ENCODE peak calls at places on chromosomes 5 and 9, in seven cellular contexts. One of them, this sample, is unnamed.

GRCh38 chr5:170571331-170571731 is 67.5 kb downstream of the KCNIP1 start:
- DNase-seq in neuronal stem cell: no peak
- DNase-seq in IMR-90: peak
- DNase-seq in mesendoderm: peak
- DNase-seq in H1: no peak
- DNase-seq in trophoblast cell: peak
- DNase-seq in H9: no peak
- DNase-seq in this sample: peak

GRCh38 chr9:24333629-24334028 is 212.1 kb downstream of the IZUMO3 start:
- DNase-seq in neuronal stem cell: no peak
- DNase-seq in IMR-90: no peak
- DNase-seq in mesendoderm: peak
- DNase-seq in H1: no peak
- DNase-seq in trophoblast cell: no peak
- DNase-seq in H9: no peak
- DNase-seq in this sample: no peak

GRCh38 chr5:138918680-138919079 is 43.5 kb upstream of the LRRTM2 start:
- DNase-seq in neuronal stem cell: no peak
- DNase-seq in IMR-90: no peak
- DNase-seq in mesendoderm: no peak
- DNase-seq in H1: no peak
- DNase-seq in trophoblast cell: no peak
- DNase-seq in H9: no peak
- DNase-seq in this sample: no peak

GRCh38 chr5:157548513-157549282 is 26.9 kb downstream of the ADAM19 start:
- DNase-seq in neuronal stem cell: no peak
- DNase-seq in IMR-90: peak
- DNase-seq in mesendoderm: no peak
- DNase-seq in H1: no peak
- DNase-seq in trophoblast cell: peak
- DNase-seq in H9: no peak
- DNase-seq in this sample: peak

GRCh38 chr9:21709464-21710058 is 92.9 kb upstream of the MTAP start:
- DNase-seq in neuronal stem cell: peak
- DNase-seq in IMR-90: peak
- DNase-seq in mesendoderm: peak
- DNase-seq in H1: peak
- DNase-seq in trophoblast cell: peak
- DNase-seq in H9: peak
- DNase-seq in this sample: peak

GRCh38 chr9:134335095-134335489 is 8.8 kb downstream of the RXRA start:
- DNase-seq in neuronal stem cell: no peak
- DNase-seq in IMR-90: peak
- DNase-seq in mesendoderm: no peak
- DNase-seq in H1: no peak
- DNase-seq in trophoblast cell: peak
- DNase-seq in H9: no peak
- DNase-seq in this sample: peak

GRCh38 chr9:94922691-94923107 is 196.2 kb downstream of the AOPEP start:
- DNase-seq in neuronal stem cell: no peak
- DNase-seq in IMR-90: peak
- DNase-seq in mesendoderm: no peak
- DNase-seq in H1: no peak
- DNase-seq in trophoblast cell: peak
- DNase-seq in H9: no peak
- DNase-seq in this sample: peak

GRCh38 chr9:97806721-97807120 is 46.3 kb upstream of the FOXE1 start:
- DNase-seq in neuronal stem cell: no peak
- DNase-seq in IMR-90: no peak
- DNase-seq in mesendoderm: no peak
- DNase-seq in H1: no peak
- DNase-seq in trophoblast cell: no peak
- DNase-seq in H9: no peak
- DNase-seq in this sample: no peak

GRCh38 chr5:134020188-134020587 is 15.4 kb upstream of the VDAC1 start:
- DNase-seq in neuronal stem cell: no peak
- DNase-seq in IMR-90: no peak
- DNase-seq in mesendoderm: no peak
- DNase-seq in H1: no peak
- DNase-seq in trophoblast cell: peak
- DNase-seq in H9: no peak
- DNase-seq in this sample: no peak

GRCh38 chr9:114207034-114207815 is 51.9 kb downstream of the COL27A1 start:
- DNase-seq in neuronal stem cell: peak
- DNase-seq in IMR-90: peak
- DNase-seq in mesendoderm: peak
- DNase-seq in H1: no peak
- DNase-seq in trophoblast cell: no peak
- DNase-seq in H9: no peak
- DNase-seq in this sample: peak

GRCh38 chr5:154857091-154857533 is 1.3 kb upstream of the CNOT8 start:
- DNase-seq in neuronal stem cell: no peak
- DNase-seq in IMR-90: no peak
- DNase-seq in mesendoderm: peak
- DNase-seq in H1: no peak
- DNase-seq in trophoblast cell: peak
- DNase-seq in H9: no peak
- DNase-seq in this sample: no peak

GRCh38 chr9:96487030-96487396 is 37.0 kb downstream of the HABP4 start:
- DNase-seq in neuronal stem cell: no peak
- DNase-seq in IMR-90: no peak
- DNase-seq in mesendoderm: no peak
- DNase-seq in H1: no peak
- DNase-seq in trophoblast cell: no peak
- DNase-seq in H9: no peak
- DNase-seq in this sample: no peak

GRCh38 chr5:74169704-74170103 is 470.8 kb downstream of the ENC1 start:
- DNase-seq in neuronal stem cell: no peak
- DNase-seq in IMR-90: no peak
- DNase-seq in mesendoderm: no peak
- DNase-seq in H1: no peak
- DNase-seq in trophoblast cell: no peak
- DNase-seq in H9: no peak
- DNase-seq in this sample: no peak

GRCh38 chr5:23412515-23412914 is 94.9 kb upstream of the PRDM9 start:
- DNase-seq in neuronal stem cell: no peak
- DNase-seq in IMR-90: no peak
- DNase-seq in mesendoderm: no peak
- DNase-seq in H1: no peak
- DNase-seq in trophoblast cell: no peak
- DNase-seq in H9: no peak
- DNase-seq in this sample: no peak

GRCh38 chr5:181223729-181224389 is 778 bp downstream of the TRIM41 start:
- DNase-seq in neuronal stem cell: peak
- DNase-seq in IMR-90: peak
- DNase-seq in mesendoderm: peak
- DNase-seq in H1: no peak
- DNase-seq in trophoblast cell: no peak
- DNase-seq in H9: peak
- DNase-seq in this sample: peak

GRCh38 chr5:169551146-169551545 is 32.4 kb upstream of the SPDL1 start:
- DNase-seq in neuronal stem cell: no peak
- DNase-seq in IMR-90: no peak
- DNase-seq in mesendoderm: no peak
- DNase-seq in H1: no peak
- DNase-seq in trophoblast cell: no peak
- DNase-seq in H9: no peak
- DNase-seq in this sample: no peak

GRCh38 chr5:135189024-135189423 is 155.0 kb upstream of the PITX1 start:
- DNase-seq in neuronal stem cell: no peak
- DNase-seq in IMR-90: no peak
- DNase-seq in mesendoderm: no peak
- DNase-seq in H1: no peak
- DNase-seq in trophoblast cell: no peak
- DNase-seq in H9: no peak
- DNase-seq in this sample: no peak

GRCh38 chr5:35201291-35201690 is 29.0 kb downstream of the PRLR start:
- DNase-seq in neuronal stem cell: no peak
- DNase-seq in IMR-90: no peak
- DNase-seq in mesendoderm: no peak
- DNase-seq in H1: no peak
- DNase-seq in trophoblast cell: peak
- DNase-seq in H9: no peak
- DNase-seq in this sample: no peak

GRCh38 chr5:7745882-7746735 is 104.8 kb downstream of the CFAP90 start:
- DNase-seq in neuronal stem cell: peak
- DNase-seq in IMR-90: peak
- DNase-seq in mesendoderm: peak
- DNase-seq in H1: peak
- DNase-seq in trophoblast cell: peak
- DNase-seq in H9: peak
- DNase-seq in this sample: peak

GRCh38 chr5:110354896-110355295 is 371.6 kb downstream of the TMEM232 start:
- DNase-seq in neuronal stem cell: no peak
- DNase-seq in IMR-90: no peak
- DNase-seq in mesendoderm: no peak
- DNase-seq in H1: no peak
- DNase-seq in trophoblast cell: no peak
- DNase-seq in H9: no peak
- DNase-seq in this sample: no peak
- H4K8ac ChIP-seq in neuronal stem cell: no peak
- H4K8ac ChIP-seq in IMR-90: no peak
- H4K8ac ChIP-seq in mesendoderm: no peak
- H4K8ac ChIP-seq in H1: no peak
- H4K8ac ChIP-seq in trophoblast cell: no peak
- H4K8ac ChIP-seq in H9: no peak
- H4K8ac ChIP-seq in this sample: no peak

DNA sequence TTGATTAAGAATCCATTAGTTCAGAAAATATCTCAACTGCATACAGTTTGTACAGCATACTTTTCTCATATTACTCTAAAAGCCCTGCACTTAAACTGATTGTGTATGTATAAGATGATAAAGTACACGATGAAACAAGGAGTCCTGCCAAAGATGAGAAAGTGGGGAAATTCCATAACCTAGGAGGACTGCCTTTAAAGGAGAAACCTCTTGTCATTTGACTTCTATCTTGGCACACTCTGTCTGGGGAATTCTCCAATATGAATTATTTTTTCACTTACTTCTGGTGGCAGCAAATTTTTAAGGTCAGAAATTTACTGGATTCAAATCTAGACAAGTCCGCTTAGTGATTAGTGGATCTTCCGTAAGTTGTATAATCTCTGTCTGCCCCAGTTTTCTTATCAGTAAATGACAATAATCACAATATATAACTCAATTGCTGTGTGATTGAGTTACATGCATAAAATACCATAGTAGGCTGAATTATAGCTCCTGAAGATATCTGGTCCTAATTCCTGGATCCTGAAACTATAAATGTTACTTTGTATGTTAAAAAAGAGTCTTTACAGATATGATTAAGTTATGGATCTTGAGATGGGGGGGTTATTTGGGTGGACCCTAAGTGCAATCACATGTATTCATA is 17.0 kb upstream of the ISOC1 start:
- DNase-seq in neuronal stem cell: no peak
- DNase-seq in IMR-90: no peak
- DNase-seq in mesendoderm: no peak
- DNase-seq in H1: no peak
- DNase-seq in trophoblast cell: no peak
- DNase-seq in H9: no peak
- DNase-seq in this sample: no peak
- H2BK5ac ChIP-seq in neuronal stem cell: no peak
- H2BK5ac ChIP-seq in IMR-90: no peak
- H2BK5ac ChIP-seq in mesendoderm: no peak
- H2BK5ac ChIP-seq in H1: no peak
- H2BK5ac ChIP-seq in trophoblast cell: no peak
- H2BK5ac ChIP-seq in H9: no peak
- H2BK5ac ChIP-seq in this sample: no peak

DNA sequence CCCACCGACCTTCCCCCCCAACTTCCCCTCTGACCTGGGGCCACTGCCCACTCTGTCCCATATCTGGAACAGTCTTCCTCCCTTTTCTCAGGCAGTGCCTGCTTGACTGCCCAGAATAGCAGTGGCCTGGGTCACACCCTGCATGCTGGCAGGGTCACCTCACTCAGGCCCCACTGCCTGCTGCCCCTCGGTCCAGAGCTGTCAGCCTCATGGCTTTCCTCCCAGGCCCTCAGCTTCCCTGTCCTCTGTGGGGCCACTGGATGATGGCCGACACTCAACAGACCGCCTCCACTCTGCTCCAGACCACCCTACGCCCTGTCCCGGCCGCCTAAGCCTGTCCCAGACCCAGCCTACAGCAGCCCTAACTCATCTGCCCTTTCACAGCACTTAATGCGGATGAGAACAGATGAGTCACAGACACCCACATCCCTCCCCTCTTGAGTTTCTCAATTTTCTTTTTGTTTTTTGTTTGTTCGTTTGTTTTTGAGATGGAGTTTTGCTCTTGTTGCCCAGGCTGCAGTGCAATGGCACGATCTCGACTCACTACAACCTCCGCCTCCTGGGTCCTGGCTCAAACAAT is 5.9 kb downstream of the PNPLA7 start:
- DNase-seq in neuronal stem cell: no peak
- DNase-seq in IMR-90: no peak
- DNase-seq in mesendoderm: no peak
- DNase-seq in H1: no peak
- DNase-seq in trophoblast cell: no peak
- DNase-seq in H9: no peak
- DNase-seq in this sample: peak
- H4K8ac ChIP-seq in neuronal stem cell: no peak
- H4K8ac ChIP-seq in IMR-90: no peak
- H4K8ac ChIP-seq in mesendoderm: no peak
- H4K8ac ChIP-seq in H1: peak
- H4K8ac ChIP-seq in trophoblast cell: no peak
- H4K8ac ChIP-seq in H9: no peak
- H4K8ac ChIP-seq in this sample: no peak

DNA sequence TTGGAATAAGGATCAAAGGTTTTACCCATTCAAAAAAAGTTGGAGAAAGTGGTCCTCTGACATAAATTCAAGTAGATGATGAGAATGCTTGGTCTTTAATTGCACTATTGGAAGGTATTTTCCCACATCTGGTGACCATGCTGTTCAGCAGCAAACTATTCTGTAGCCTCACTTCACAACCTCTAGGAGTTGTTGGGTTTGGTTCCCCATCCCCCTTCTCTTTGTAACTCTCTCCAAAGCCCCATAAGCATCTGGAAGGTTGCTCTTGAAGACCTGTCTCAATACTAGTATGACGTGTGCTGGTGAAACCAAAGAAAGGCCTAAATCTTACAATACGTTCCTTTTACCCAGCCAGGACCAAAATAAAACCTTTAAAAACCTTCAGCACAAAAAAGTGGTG is 8.5 kb downstream of the RGMB start:
- DNase-seq in neuronal stem cell: no peak
- DNase-seq in IMR-90: no peak
- DNase-seq in mesendoderm: no peak
- DNase-seq in H1: no peak
- DNase-seq in trophoblast cell: no peak
- DNase-seq in H9: no peak
- DNase-seq in this sample: no peak
- H2BK5ac ChIP-seq in neuronal stem cell: no peak
- H2BK5ac ChIP-seq in IMR-90: no peak
- H2BK5ac ChIP-seq in mesendoderm: no peak
- H2BK5ac ChIP-seq in H1: no peak
- H2BK5ac ChIP-seq in trophoblast cell: no peak
- H2BK5ac ChIP-seq in H9: no peak
- H2BK5ac ChIP-seq in this sample: no peak

GRCh38 chr9:38003230-38003629 is 65.8 kb downstream of the SHB start:
- DNase-seq in neuronal stem cell: no peak
- DNase-seq in IMR-90: no peak
- DNase-seq in mesendoderm: no peak
- DNase-seq in H1: no peak
- DNase-seq in trophoblast cell: no peak
- DNase-seq in H9: no peak
- DNase-seq in this sample: no peak
- H4K8ac ChIP-seq in neuronal stem cell: no peak
- H4K8ac ChIP-seq in IMR-90: no peak
- H4K8ac ChIP-seq in mesendoderm: no peak
- H4K8ac ChIP-seq in H1: no peak
- H4K8ac ChIP-seq in trophoblast cell: no peak
- H4K8ac ChIP-seq in H9: no peak
- H4K8ac ChIP-seq in this sample: peak